ENCODE peak calls at places on chromosomes 7 and 10, in six cellular contexts. G, L, F, V, I and C are unnamed samples.

GRCh38 chr7:37684927-37685326 is 1.4 kb downstream of the GPR141 start:
- DNase-seq in G (no peak), L (no peak), F (no peak), V (no peak), I (no peak), C (no peak)

GRCh38 chr10:122525788-122526187 is 34.8 kb upstream of the DMBT1 start:
- DNase-seq in G (peak), L (peak), F (no peak), V (no peak), I (no peak), C (no peak)

GRCh38 chr10:89391882-89392756 is at the start of gene IFIT1:
- DNase-seq in G (peak), L (peak), F (no peak), V (peak), I (no peak), C (peak)

GRCh38 chr10:79396587-79396986 is 48.8 kb downstream of the ZCCHC24 start:
- DNase-seq in G (no peak), L (no peak), F (no peak), V (no peak), I (no peak), C (no peak)

GRCh38 chr10:20892011-20892585 is 5.0 kb downstream of the NEBL start:
- DNase-seq in G (no peak), L (no peak), F (no peak), V (no peak), I (no peak), C (no peak)

GRCh38 chr7:926061-927030 is 28.1 kb downstream of the ADAP1 start:
- DNase-seq in G (no peak), L (peak), F (no peak), V (peak), I (peak), C (no peak)

GRCh38 chr7:94049615-94050014 is 45.5 kb upstream of the BET1 start:
- DNase-seq in G (no peak), L (no peak), F (no peak), V (no peak), I (no peak), C (no peak)

GRCh38 chr7:134947329-134947728 is 39.0 kb upstream of the AGBL3 start:
- DNase-seq in G (no peak), L (no peak), F (no peak), V (no peak), I (no peak), C (no peak)

GRCh38 chr7:120857558-120858298 is at the start of gene TSPAN12:
- DNase-seq in G (peak), L (peak), F (peak), V (peak), I (peak), C (peak)

GRCh38 chr10:43000651-43001426 is 76.0 kb upstream of the RET start:
- DNase-seq in G (peak), L (no peak), F (no peak), V (no peak), I (no peak), C (peak)

GRCh38 chr7:143906895-143907294 is 4.9 kb upstream of the TCAF1 start:
- DNase-seq in G (peak), L (no peak), F (no peak), V (no peak), I (no peak), C (no peak)

GRCh38 chr7:150788474-150789269 is 11.5 kb downstream of the TMEM176B start:
- DNase-seq in G (no peak), L (no peak), F (no peak), V (peak), I (no peak), C (no peak)

GRCh38 chr7:32163141-32163806 is 93.1 kb upstream of the PDE1C start:
- DNase-seq in G (no peak), L (no peak), F (no peak), V (peak), I (no peak), C (no peak)